ENCODE peak calls at places on chromosomes 12 and 14, in nine cellular contexts. One of them, this sample, is unnamed.

GRCh38 chr12:95396849-95397498 is 77.0 kb upstream of the METAP2 start:
- DNase-seq in Panc1: no peak
- DNase-seq in HuH-7: no peak
- DNase-seq in hepatic stellate cell: no peak
- DNase-seq in endothelial cell: no peak
- DNase-seq in NCI-H2081 treated with DMSO at 0.1 percent for 48 hours: no peak
- DNase-seq in PC-3: peak; percentile 78
- DNase-seq in stimulated activated CD8-positive, alpha-beta memory T cell treated with anti-CD3 and anti-CD28 coated beads, Interleukin-4, amount 100 ng/mL, for 1 hour: no peak
- DNase-seq in activated T-cell treated with anti-CD3 and anti-CD28 coated beads for 24 hours: no peak
- DNase-seq in this sample: no peak

GRCh38 chr12:95173392-95174251 is 43.6 kb downstream of the FGD6 start:
- DNase-seq in PC-3: no peak
- DNase-seq in NCI-H2081 treated with DMSO at 0.1 percent for 48 hours: no peak
- DNase-seq in activated T-cell treated with anti-CD3 and anti-CD28 coated beads for 24 hours: no peak
- DNase-seq in stimulated activated CD8-positive, alpha-beta memory T cell treated with anti-CD3 and anti-CD28 coated beads, Interleukin-4, amount 100 ng/mL, for 1 hour: no peak
- DNase-seq in Panc1: no peak
- DNase-seq in endothelial cell: no peak
- DNase-seq in hepatic stellate cell: peak; percentile 35
- DNase-seq in HuH-7: no peak
- DNase-seq in this sample: no peak

GRCh38 chr12:96985515-96986362 is 78.7 kb downstream of the NEDD1 start:
- DNase-seq in HuH-7: peak; percentile 48
- DNase-seq in NCI-H2081 treated with DMSO at 0.1 percent for 48 hours: peak; percentile 32
- DNase-seq in PC-3: peak; percentile 62
- DNase-seq in endothelial cell: peak; percentile 57
- DNase-seq in Panc1: no peak
- DNase-seq in stimulated activated CD8-positive, alpha-beta memory T cell treated with anti-CD3 and anti-CD28 coated beads, Interleukin-4, amount 100 ng/mL, for 1 hour: no peak
- DNase-seq in activated T-cell treated with anti-CD3 and anti-CD28 coated beads for 24 hours: peak; percentile 28
- DNase-seq in hepatic stellate cell: no peak
- DNase-seq in this sample: peak; percentile 33

GRCh38 chr12:90013409-90013808 is 304.8 kb upstream of the ATP2B1 start:
- DNase-seq in activated T-cell treated with anti-CD3 and anti-CD28 coated beads for 24 hours: no peak
- DNase-seq in hepatic stellate cell: no peak
- DNase-seq in endothelial cell: no peak
- DNase-seq in HuH-7: peak; percentile 20
- DNase-seq in stimulated activated CD8-positive, alpha-beta memory T cell treated with anti-CD3 and anti-CD28 coated beads, Interleukin-4, amount 100 ng/mL, for 1 hour: no peak
- DNase-seq in Panc1: peak; percentile 17
- DNase-seq in NCI-H2081 treated with DMSO at 0.1 percent for 48 hours: no peak
- DNase-seq in PC-3: no peak
- DNase-seq in this sample: no peak

GRCh38 chr14:61517861-61518802 is 177.2 kb upstream of the HIF1A start:
- DNase-seq in PC-3: no peak
- DNase-seq in Panc1: no peak
- DNase-seq in endothelial cell: no peak
- DNase-seq in stimulated activated CD8-positive, alpha-beta memory T cell treated with anti-CD3 and anti-CD28 coated beads, Interleukin-4, amount 100 ng/mL, for 1 hour: no peak
- DNase-seq in hepatic stellate cell: no peak
- DNase-seq in NCI-H2081 treated with DMSO at 0.1 percent for 48 hours: no peak
- DNase-seq in HuH-7: no peak
- DNase-seq in activated T-cell treated with anti-CD3 and anti-CD28 coated beads for 24 hours: no peak
- DNase-seq in this sample: no peak

GRCh38 chr12:51937941-51938340 is 13.6 kb upstream of the ACVR1B start:
- DNase-seq in HuH-7: no peak
- DNase-seq in endothelial cell: no peak
- DNase-seq in Panc1: no peak
- DNase-seq in stimulated activated CD8-positive, alpha-beta memory T cell treated with anti-CD3 and anti-CD28 coated beads, Interleukin-4, amount 100 ng/mL, for 1 hour: no peak
- DNase-seq in activated T-cell treated with anti-CD3 and anti-CD28 coated beads for 24 hours: no peak
- DNase-seq in hepatic stellate cell: no peak
- DNase-seq in PC-3: no peak
- DNase-seq in NCI-H2081 treated with DMSO at 0.1 percent for 48 hours: no peak
- DNase-seq in this sample: no peak

GRCh38 chr12:57435288-57435687 is 704 bp downstream of the INHBC start:
- DNase-seq in NCI-H2081 treated with DMSO at 0.1 percent for 48 hours: no peak
- DNase-seq in hepatic stellate cell: no peak
- DNase-seq in HuH-7: no peak
- DNase-seq in endothelial cell: no peak
- DNase-seq in PC-3: no peak
- DNase-seq in stimulated activated CD8-positive, alpha-beta memory T cell treated with anti-CD3 and anti-CD28 coated beads, Interleukin-4, amount 100 ng/mL, for 1 hour: no peak
- DNase-seq in activated T-cell treated with anti-CD3 and anti-CD28 coated beads for 24 hours: no peak
- DNase-seq in Panc1: no peak
- DNase-seq in this sample: no peak

GRCh38 chr12:105106621-105107020 is 910 bp upstream of the WASHC4 start:
- DNase-seq in HuH-7: no peak
- DNase-seq in PC-3: peak; percentile 54
- DNase-seq in NCI-H2081 treated with DMSO at 0.1 percent for 48 hours: no peak
- DNase-seq in Panc1: no peak
- DNase-seq in stimulated activated CD8-positive, alpha-beta memory T cell treated with anti-CD3 and anti-CD28 coated beads, Interleukin-4, amount 100 ng/mL, for 1 hour: no peak
- DNase-seq in activated T-cell treated with anti-CD3 and anti-CD28 coated beads for 24 hours: no peak
- DNase-seq in hepatic stellate cell: no peak
- DNase-seq in endothelial cell: no peak
- DNase-seq in this sample: no peak

GRCh38 chr12:2397356-2398045 is 344.7 kb downstream of the CACNA1C start:
- DNase-seq in NCI-H2081 treated with DMSO at 0.1 percent for 48 hours: no peak
- DNase-seq in PC-3: no peak
- DNase-seq in activated T-cell treated with anti-CD3 and anti-CD28 coated beads for 24 hours: no peak
- DNase-seq in Panc1: no peak
- DNase-seq in hepatic stellate cell: no peak
- DNase-seq in endothelial cell: no peak
- DNase-seq in stimulated activated CD8-positive, alpha-beta memory T cell treated with anti-CD3 and anti-CD28 coated beads, Interleukin-4, amount 100 ng/mL, for 1 hour: no peak
- DNase-seq in HuH-7: no peak
- DNase-seq in this sample: no peak

GRCh38 chr12:66533767-66534166 is 145.1 kb downstream of the GRIP1 start:
- DNase-seq in hepatic stellate cell: no peak
- DNase-seq in Panc1: no peak
- DNase-seq in HuH-7: no peak
- DNase-seq in activated T-cell treated with anti-CD3 and anti-CD28 coated beads for 24 hours: no peak
- DNase-seq in endothelial cell: no peak
- DNase-seq in PC-3: no peak
- DNase-seq in NCI-H2081 treated with DMSO at 0.1 percent for 48 hours: no peak
- DNase-seq in stimulated activated CD8-positive, alpha-beta memory T cell treated with anti-CD3 and anti-CD28 coated beads, Interleukin-4, amount 100 ng/mL, for 1 hour: no peak
- DNase-seq in this sample: no peak

This sample was measured in GM19239.